ENCODE peak calls at places on chromosomes 11 and 22, in seven cellular contexts. One of them, this sample, is unnamed.

GRCh38 chr11:117415358-117415896 is 87.8 kb downstream of the CEP164 start:
- DNase-seq in Right ventricle myocardium superior: no peak
- DNase-seq in Kasumi-1: no peak
- DNase-seq in RPMI7951: no peak
- DNase-seq in GOT3: no peak
- DNase-seq in amygdala: no peak
- DNase-seq in NCI-H446 treated with DMSO at 0.1 percent for 48 hours: no peak
- DNase-seq in this sample: no peak

GRCh38 chr11:36450391-36450714 is 59.7 kb downstream of the TRAF6 start:
- DNase-seq in Right ventricle myocardium superior: no peak
- DNase-seq in Kasumi-1: no peak
- DNase-seq in RPMI7951: no peak
- DNase-seq in GOT3: no peak
- DNase-seq in amygdala: no peak
- DNase-seq in NCI-H446 treated with DMSO at 0.1 percent for 48 hours: no peak
- DNase-seq in this sample: no peak

GRCh38 chr11:27646051-27646818 is 54.0 kb downstream of the BDNF start:
- DNase-seq in Right ventricle myocardium superior: peak
- DNase-seq in Kasumi-1: no peak
- DNase-seq in RPMI7951: no peak
- DNase-seq in GOT3: no peak
- DNase-seq in amygdala: no peak
- DNase-seq in NCI-H446 treated with DMSO at 0.1 percent for 48 hours: no peak
- DNase-seq in this sample: no peak

GRCh38 chr22:25076281-25076680 is 123.4 kb upstream of the CRYBB3 start:
- DNase-seq in Right ventricle myocardium superior: no peak
- DNase-seq in Kasumi-1: no peak
- DNase-seq in RPMI7951: no peak
- DNase-seq in GOT3: no peak
- DNase-seq in amygdala: no peak
- DNase-seq in NCI-H446 treated with DMSO at 0.1 percent for 48 hours: no peak
- DNase-seq in this sample: no peak

GRCh38 chr22:20384171-20384570 is 9.8 kb upstream of the ZNF74 start:
- DNase-seq in Right ventricle myocardium superior: no peak
- DNase-seq in Kasumi-1: no peak
- DNase-seq in RPMI7951: no peak
- DNase-seq in GOT3: no peak
- DNase-seq in amygdala: no peak
- DNase-seq in NCI-H446 treated with DMSO at 0.1 percent for 48 hours: no peak
- DNase-seq in this sample: no peak

GRCh38 chr11:116044946-116045345 is 540.7 kb upstream of the CADM1 start:
- DNase-seq in Right ventricle myocardium superior: no peak
- DNase-seq in Kasumi-1: no peak
- DNase-seq in RPMI7951: no peak
- DNase-seq in GOT3: no peak
- DNase-seq in amygdala: no peak
- DNase-seq in NCI-H446 treated with DMSO at 0.1 percent for 48 hours: no peak
- DNase-seq in this sample: no peak

GRCh38 chr22:31083377-31083768 is 2.3 kb downstream of the SMTN start:
- DNase-seq in Right ventricle myocardium superior: no peak
- DNase-seq in Kasumi-1: no peak
- DNase-seq in RPMI7951: no peak
- DNase-seq in GOT3: no peak
- DNase-seq in amygdala: no peak
- DNase-seq in NCI-H446 treated with DMSO at 0.1 percent for 48 hours: no peak
- DNase-seq in this sample: no peak

GRCh38 chr11:12354750-12355545 is 22.4 kb upstream of the PARVA start:
- DNase-seq in Right ventricle myocardium superior: no peak
- DNase-seq in Kasumi-1: no peak
- DNase-seq in RPMI7951: no peak
- DNase-seq in GOT3: no peak
- DNase-seq in amygdala: no peak
- DNase-seq in NCI-H446 treated with DMSO at 0.1 percent for 48 hours: no peak
- DNase-seq in this sample: no peak

GRCh38 chr11:75474878-75475766 is 42.1 kb upstream of the KLHL35 start:
- DNase-seq in Right ventricle myocardium superior: peak
- DNase-seq in Kasumi-1: peak
- DNase-seq in RPMI7951: peak
- DNase-seq in GOT3: no peak
- DNase-seq in amygdala: no peak
- DNase-seq in NCI-H446 treated with DMSO at 0.1 percent for 48 hours: no peak
- DNase-seq in this sample: no peak

GRCh38 chr11:65290448-65291165 is 24.1 kb upstream of the CDC42EP2 start:
- DNase-seq in Right ventricle myocardium superior: peak
- DNase-seq in Kasumi-1: peak
- DNase-seq in RPMI7951: peak
- DNase-seq in GOT3: peak
- DNase-seq in amygdala: peak
- DNase-seq in NCI-H446 treated with DMSO at 0.1 percent for 48 hours: no peak
- DNase-seq in this sample: peak

This sample was measured in frontal cortex.